ENCODE peak calls at places on chromosomes 6 and 20, in nine cellular contexts. L is HEK293T; B is CD8-positive, alpha-beta T cell; W is T-helper 1 cell; E is stimulated activated CD4-positive, alpha-beta T cell treated with anti-CD3 and anti-CD28 coated beads, Interleukin-15, amount 100 ng/mL, for 1 hour; N is NB4; R is hippocampal formation; D is head of caudate nucleus; X is GM23248. F is an unnamed sample.

GRCh38 chr6:108941867-108942266 is 93.6 kb downstream of the ARMC2 start:
- DNase-seq in L (no peak), B (no peak), W (no peak), E (no peak), N (no peak), R (no peak), D (no peak), X (no peak), F (no peak)

GRCh38 chr6:26311012-26311384 is 54.0 kb upstream of the BTN3A2 start:
- DNase-seq in L (no peak), B (no peak), W (no peak), E (no peak), N (peak), R (no peak), D (peak), X (peak), F (no peak)

GRCh38 chr6:27867941-27868705 is 44.1 kb downstream of the OR2B2 start:
- DNase-seq in L (no peak), B (no peak), W (no peak), E (no peak), N (peak), R (no peak), D (no peak), X (no peak), F (no peak)

GRCh38 chr20:60242836-60243520 is 284.8 kb downstream of the CDH26 start:
- DNase-seq in L (no peak), B (no peak), W (no peak), E (no peak), N (no peak), R (no peak), D (no peak), X (peak), F (no peak)

GRCh38 chr6:55433446-55434130 is 106.3 kb downstream of the GFRAL start:
- DNase-seq in L (no peak), B (no peak), W (no peak), E (no peak), N (peak), R (no peak), D (no peak), X (peak), F (no peak)

GRCh38 chr20:32675223-32675975 is 1.7 kb upstream of the C20orf203 start:
- DNase-seq in L (no peak), B (no peak), W (no peak), E (no peak), N (no peak), R (no peak), D (no peak), X (no peak), F (no peak)

GRCh38 chr6:158219229-158219628 is 51.1 kb downstream of the GTF2H5 start:
- DNase-seq in L (no peak), B (no peak), W (no peak), E (no peak), N (peak), R (no peak), D (no peak), X (peak), F (no peak)

GRCh38 chr20:3707508-3707899 is 4.9 kb downstream of the SIGLEC1 start:
- DNase-seq in L (no peak), B (no peak), W (no peak), E (no peak), N (no peak), R (no peak), D (no peak), X (no peak), F (no peak)

GRCh38 chr6:38524436-38525145 is 115.1 kb downstream of the BTBD9 start:
- DNase-seq in L (no peak), B (no peak), W (no peak), E (no peak), N (no peak), R (no peak), D (no peak), X (peak), F (no peak)

GRCh38 chr6:150144294-150144868 is 1.5 kb downstream of the PPP1R14C start:
- DNase-seq in L (no peak), B (no peak), W (no peak), E (no peak), N (no peak), R (no peak), D (no peak), X (peak), F (no peak)

GRCh38 chr6:45657243-45657642 is 279.5 kb upstream of the SUPT3H start:
- DNase-seq in L (no peak), B (no peak), W (no peak), E (no peak), N (no peak), R (no peak), D (no peak), X (peak), F (no peak)

GRCh38 chr20:46751856-46752255 is 42.4 kb downstream of the SLC2A10 start:
- DNase-seq in L (no peak), B (no peak), W (no peak), E (no peak), N (no peak), R (peak), D (no peak), X (peak), F (no peak)

GRCh38 chr6:1593286-1593957 is 16.3 kb upstream of the FOXC1 start:
- DNase-seq in L (no peak), B (no peak), W (no peak), E (no peak), N (no peak), R (no peak), D (no peak), X (no peak), F (no peak)

GRCh38 chr6:2257358-2257757 is 12.0 kb upstream of the GMDS start:
- DNase-seq in L (no peak), B (no peak), W (no peak), E (no peak), N (no peak), R (no peak), D (no peak), X (no peak), F (no peak)

GRCh38 chr6:140071115-140071514 is 696.7 kb upstream of the CITED2 start:
- DNase-seq in L (no peak), B (no peak), W (no peak), E (no peak), N (no peak), R (no peak), D (no peak), X (peak), F (no peak)

GRCh38 chr6:170522565-170523183 is 30.4 kb downstream of the PSMB1 start:
- DNase-seq in L (peak), B (no peak), W (no peak), E (no peak), N (peak), R (no peak), D (no peak), X (peak), F (no peak)

GRCh38 chr20:64116016-64116415 is 8.7 kb upstream of the NPBWR2 start:
- DNase-seq in L (no peak), B (no peak), W (no peak), E (no peak), N (no peak), R (no peak), D (peak), X (no peak), F (no peak)

GRCh38 chr20:41482647-41483552 is 116.3 kb upstream of the EMILIN3 start:
- DNase-seq in L (no peak), B (no peak), W (no peak), E (no peak), N (no peak), R (no peak), D (no peak), X (peak), F (no peak)

GRCh38 chr20:31977080-31977479 is 9.1 kb downstream of the XKR7 start:
- DNase-seq in L (no peak), B (no peak), W (no peak), E (no peak), N (no peak), R (no peak), D (no peak), X (no peak), F (no peak)

GRCh38 chr6:139146317-139146726 is 11.4 kb downstream of the HECA start:
- DNase-seq in L (no peak), B (no peak), W (no peak), E (no peak), N (no peak), R (no peak), D (no peak), X (no peak), F (no peak)

GRCh38 chr6:15464211-15464725 is 198.6 kb downstream of the DTNBP1 start:
- DNase-seq in L (peak), B (peak), W (peak), E (peak), N (peak), R (no peak), D (no peak), X (no peak), F (no peak)

GRCh38 chr6:85544776-85545175 is 48.9 kb downstream of the SNX14 start:
- DNase-seq in L (no peak), B (no peak), W (no peak), E (no peak), N (no peak), R (no peak), D (no peak), X (peak), F (no peak)

GRCh38 chr6:139640453-139640852 is 266.0 kb upstream of the CITED2 start:
- DNase-seq in L (no peak), B (no peak), W (no peak), E (no peak), N (peak), R (no peak), D (no peak), X (no peak), F (no peak)

GRCh38 chr6:51908243-51908642 is 179.2 kb downstream of the PKHD1 start:
- DNase-seq in L (no peak), B (no peak), W (no peak), E (no peak), N (no peak), R (no peak), D (no peak), X (no peak), F (no peak)

GRCh38 chr20:36473164-36473563 is 68.2 kb upstream of the MYL9 start:
- DNase-seq in L (no peak), B (no peak), W (no peak), E (no peak), N (no peak), R (no peak), D (no peak), X (no peak), F (no peak)

GRCh38 chr6:142635130-142635529 is 309.8 kb downstream of the HIVEP2 start:
- DNase-seq in L (no peak), B (no peak), W (no peak), E (no peak), N (no peak), R (no peak), D (no peak), X (peak), F (no peak)

GRCh38 chr6:101682937-101683336 is 289.4 kb downstream of the GRIK2 start:
- DNase-seq in L (no peak), B (no peak), W (no peak), E (no peak), N (no peak), R (no peak), D (no peak), X (no peak), F (no peak)

GRCh38 chr6:149964243-149965190 is 774 bp downstream of the ULBP1 start:
- DNase-seq in L (no peak), B (peak), W (no peak), E (no peak), N (no peak), R (no peak), D (no peak), X (peak), F (no peak)

GRCh38 chr6:146361367-146361924 is 182.2 kb upstream of the RAB32 start:
- DNase-seq in L (no peak), B (no peak), W (no peak), E (no peak), N (no peak), R (no peak), D (no peak), X (peak), F (no peak)

GRCh38 chr6:2988426-2989331 is 11.0 kb upstream of the NQO2 start:
- DNase-seq in L (peak), B (peak), W (peak), E (peak), N (peak), R (peak), D (peak), X (peak), F (peak)

GRCh38 chr6:35063701-35064507 is 77.2 kb downstream of the TCP11 start:
- DNase-seq in L (no peak), B (no peak), W (no peak), E (no peak), N (no peak), R (no peak), D (no peak), X (no peak), F (no peak)

GRCh38 chr6:145017051-145017450 is 718.3 kb downstream of the EPM2A start:
- DNase-seq in L (no peak), B (no peak), W (no peak), E (no peak), N (no peak), R (no peak), D (no peak), X (no peak), F (no peak)

GRCh38 chr20:57996936-57997629 is 231.4 kb downstream of the ANKRD60 start:
- DNase-seq in L (no peak), B (no peak), W (no peak), E (no peak), N (no peak), R (no peak), D (no peak), X (peak), F (no peak)

GRCh38 chr20:34110025-34111013 is 1.7 kb downstream of the EIF2S2 start:
- DNase-seq in L (no peak), B (no peak), W (no peak), E (no peak), N (peak), R (no peak), D (no peak), X (peak), F (no peak)